ENCODE peak calls at places on chromosomes 12 and 14, in six cellular contexts. One of them, this sample, is unnamed.
A peak's percentile ranks its signal among the peaks of the same experiment; 100 is the strongest.

GRCh38 chr12:56385873-56386272 is 23.2 kb upstream of the APOF start:
- DNase-seq in RCC 7860: no peak
- DNase-seq in CD8-positive, alpha-beta T cell: no peak
- DNase-seq in AML-193: no peak
- DNase-seq in M059J: peak; percentile 46
- DNase-seq in T47D: no peak
- DNase-seq in this sample: no peak

GRCh38 chr14:32509632-32510187 is 180.6 kb downstream of the AKAP6 start:
- DNase-seq in RCC 7860: no peak
- DNase-seq in CD8-positive, alpha-beta T cell: no peak
- DNase-seq in AML-193: no peak
- DNase-seq in M059J: peak; percentile 92
- DNase-seq in T47D: no peak
- DNase-seq in this sample: peak; percentile 89

GRCh38 chr12:110349521-110350151 is 53.9 kb downstream of the ANAPC7 start:
- DNase-seq in RCC 7860: no peak
- DNase-seq in CD8-positive, alpha-beta T cell: peak; percentile 26
- DNase-seq in AML-193: peak; percentile 86
- DNase-seq in M059J: no peak
- DNase-seq in T47D: no peak
- DNase-seq in this sample: no peak

GRCh38 chr12:59980491-59980890 is 384.7 kb downstream of the SLC16A7 start:
- DNase-seq in RCC 7860: no peak
- DNase-seq in CD8-positive, alpha-beta T cell: no peak
- DNase-seq in AML-193: no peak
- DNase-seq in M059J: no peak
- DNase-seq in T47D: no peak
- DNase-seq in this sample: no peak

GRCh38 chr14:58298880-58299664 is 717 bp downstream of the ARID4A start:
- DNase-seq in RCC 7860: no peak
- DNase-seq in CD8-positive, alpha-beta T cell: peak; percentile 43
- DNase-seq in AML-193: no peak
- DNase-seq in M059J: peak; percentile 11
- DNase-seq in T47D: no peak
- DNase-seq in this sample: peak; percentile 26

GRCh38 chr12:122669397-122670070 is 33.6 kb downstream of the HCAR2 start:
- DNase-seq in RCC 7860: peak; percentile 76
- DNase-seq in CD8-positive, alpha-beta T cell: no peak
- DNase-seq in AML-193: no peak
- DNase-seq in M059J: peak; percentile 68
- DNase-seq in T47D: no peak
- DNase-seq in this sample: no peak

GRCh38 chr12:93387780-93388179 is 10.1 kb downstream of the NUDT4 start:
- DNase-seq in RCC 7860: peak; percentile 53
- DNase-seq in CD8-positive, alpha-beta T cell: no peak
- DNase-seq in AML-193: no peak
- DNase-seq in M059J: peak; percentile 73
- DNase-seq in T47D: no peak
- DNase-seq in this sample: no peak

GRCh38 chr14:25887251-25887908 is 710.5 kb downstream of the NOVA1 start:
- DNase-seq in RCC 7860: no peak
- DNase-seq in CD8-positive, alpha-beta T cell: no peak
- DNase-seq in AML-193: no peak
- DNase-seq in M059J: no peak
- DNase-seq in T47D: no peak
- DNase-seq in this sample: no peak

GRCh38 chr12:115657081-115658013 is 620.1 kb downstream of the MED13L start:
- DNase-seq in RCC 7860: no peak
- DNase-seq in CD8-positive, alpha-beta T cell: no peak
- DNase-seq in AML-193: no peak
- DNase-seq in M059J: peak; percentile 27
- DNase-seq in T47D: no peak
- DNase-seq in this sample: no peak

GRCh38 chr12:74449872-74450271 is 87.8 kb upstream of the ATXN7L3B start:
- DNase-seq in RCC 7860: peak; percentile 80
- DNase-seq in CD8-positive, alpha-beta T cell: no peak
- DNase-seq in AML-193: no peak
- DNase-seq in M059J: peak; percentile 57
- DNase-seq in T47D: no peak
- DNase-seq in this sample: no peak

GRCh38 chr12:115149685-115150378 is 465.9 kb upstream of the TBX3 start:
- DNase-seq in RCC 7860: peak; percentile 56
- DNase-seq in CD8-positive, alpha-beta T cell: no peak
- DNase-seq in AML-193: no peak
- DNase-seq in M059J: peak; percentile 99
- DNase-seq in T47D: no peak
- DNase-seq in this sample: no peak

GRCh38 chr12:84689638-84690037 is 223.0 kb downstream of the SLC6A15 start:
- DNase-seq in RCC 7860: no peak
- DNase-seq in CD8-positive, alpha-beta T cell: no peak
- DNase-seq in AML-193: no peak
- DNase-seq in M059J: no peak
- DNase-seq in T47D: no peak
- DNase-seq in this sample: peak; percentile 20

GRCh38 chr12:41956353-41956752 is 188.3 kb downstream of the GXYLT1 start:
- DNase-seq in RCC 7860: no peak
- DNase-seq in CD8-positive, alpha-beta T cell: no peak
- DNase-seq in AML-193: no peak
- DNase-seq in M059J: no peak
- DNase-seq in T47D: no peak
- DNase-seq in this sample: no peak

GRCh38 chr14:68309121-68309520 is 483.7 kb downstream of the ZFP36L1 start:
- DNase-seq in RCC 7860: no peak
- DNase-seq in CD8-positive, alpha-beta T cell: no peak
- DNase-seq in AML-193: no peak
- DNase-seq in M059J: peak; percentile 50
- DNase-seq in T47D: no peak
- DNase-seq in this sample: no peak

GRCh38 chr12:19779393-19780056 is 340.2 kb downstream of the AEBP2 start:
- DNase-seq in RCC 7860: no peak
- DNase-seq in CD8-positive, alpha-beta T cell: no peak
- DNase-seq in AML-193: no peak
- DNase-seq in M059J: peak; percentile 63
- DNase-seq in T47D: no peak
- DNase-seq in this sample: peak; percentile 79

GRCh38 chr14:64387232-64387737 is 868 bp upstream of the MTHFD1 start:
- DNase-seq in RCC 7860: peak; percentile 3
- DNase-seq in CD8-positive, alpha-beta T cell: no peak
- DNase-seq in AML-193: peak; percentile 9
- DNase-seq in M059J: peak; percentile 55
- DNase-seq in T47D: no peak
- DNase-seq in this sample: no peak

GRCh38 chr12:94100990-94101901 is 47.1 kb upstream of the PLXNC1 start:
- DNase-seq in RCC 7860: peak; percentile 37
- DNase-seq in CD8-positive, alpha-beta T cell: peak; percentile 79
- DNase-seq in AML-193: peak; percentile 53
- DNase-seq in M059J: peak; percentile 68
- DNase-seq in T47D: peak; percentile 46
- DNase-seq in this sample: peak; percentile 85

GRCh38 chr12:65881965-65882413 is 57.7 kb downstream of the HMGA2 start:
- DNase-seq in RCC 7860: no peak
- DNase-seq in CD8-positive, alpha-beta T cell: no peak
- DNase-seq in AML-193: no peak
- DNase-seq in M059J: peak; percentile 38
- DNase-seq in T47D: peak; percentile 37
- DNase-seq in this sample: peak; percentile 92

GRCh38 chr12:64440100-64440499 is 11.8 kb upstream of the TBK1 start:
- DNase-seq in RCC 7860: no peak
- DNase-seq in CD8-positive, alpha-beta T cell: no peak
- DNase-seq in AML-193: no peak
- DNase-seq in M059J: no peak
- DNase-seq in T47D: no peak
- DNase-seq in this sample: no peak

GRCh38 chr12:26991826-26992225 is 22.4 kb downstream of the TM7SF3 start:
- DNase-seq in RCC 7860: no peak
- DNase-seq in CD8-positive, alpha-beta T cell: no peak
- DNase-seq in AML-193: no peak
- DNase-seq in M059J: no peak
- DNase-seq in T47D: no peak
- DNase-seq in this sample: no peak

GRCh38 chr14:52079239-52079956 is 10.5 kb upstream of the NID2 start:
- DNase-seq in RCC 7860: peak; percentile 41
- DNase-seq in CD8-positive, alpha-beta T cell: no peak
- DNase-seq in AML-193: no peak
- DNase-seq in M059J: peak; percentile 60
- DNase-seq in T47D: no peak
- DNase-seq in this sample: no peak

GRCh38 chr12:66397574-66397973 is 95.3 kb downstream of the HELB start:
- DNase-seq in RCC 7860: no peak
- DNase-seq in CD8-positive, alpha-beta T cell: no peak
- DNase-seq in AML-193: no peak
- DNase-seq in M059J: no peak
- DNase-seq in T47D: no peak
- DNase-seq in this sample: no peak

GRCh38 chr14:94880805-94881204 is 110.9 kb upstream of the GSC start:
- DNase-seq in RCC 7860: no peak
- DNase-seq in CD8-positive, alpha-beta T cell: no peak
- DNase-seq in AML-193: no peak
- DNase-seq in M059J: no peak
- DNase-seq in T47D: no peak
- DNase-seq in this sample: no peak

GRCh38 chr14:104721704-104722431 is 2.2 kb upstream of the ADSS1 start:
- DNase-seq in RCC 7860: no peak
- DNase-seq in CD8-positive, alpha-beta T cell: no peak
- DNase-seq in AML-193: no peak
- DNase-seq in M059J: no peak
- DNase-seq in T47D: no peak
- DNase-seq in this sample: peak; percentile 94

GRCh38 chr14:100523131-100523530 is 64.1 kb downstream of the BEGAIN start:
- DNase-seq in RCC 7860: no peak
- DNase-seq in CD8-positive, alpha-beta T cell: peak; percentile 7
- DNase-seq in AML-193: no peak
- DNase-seq in M059J: no peak
- DNase-seq in T47D: no peak
- DNase-seq in this sample: no peak

GRCh38 chr12:38823314-38823713 is 82.1 kb downstream of the CPNE8 start:
- DNase-seq in RCC 7860: no peak
- DNase-seq in CD8-positive, alpha-beta T cell: no peak
- DNase-seq in AML-193: no peak
- DNase-seq in M059J: no peak
- DNase-seq in T47D: no peak
- DNase-seq in this sample: no peak

GRCh38 chr12:87171356-87171755 is 857.8 kb downstream of the C12orf50 start:
- DNase-seq in RCC 7860: no peak
- DNase-seq in CD8-positive, alpha-beta T cell: no peak
- DNase-seq in AML-193: no peak
- DNase-seq in M059J: no peak
- DNase-seq in T47D: no peak
- DNase-seq in this sample: no peak

GRCh38 chr12:5440973-5441372 is 9.1 kb downstream of the NTF3 start:
- DNase-seq in RCC 7860: no peak
- DNase-seq in CD8-positive, alpha-beta T cell: no peak
- DNase-seq in AML-193: no peak
- DNase-seq in M059J: no peak
- DNase-seq in T47D: no peak
- DNase-seq in this sample: no peak

GRCh38 chr14:74792249-74793039 is 29.3 kb downstream of the YLPM1 start:
- DNase-seq in RCC 7860: no peak
- DNase-seq in CD8-positive, alpha-beta T cell: no peak
- DNase-seq in AML-193: no peak
- DNase-seq in M059J: no peak
- DNase-seq in T47D: no peak
- DNase-seq in this sample: no peak

GRCh38 chr14:106578479-106578878 is 1052.1 kb downstream of the TMEM121 start:
- DNase-seq in RCC 7860: no peak
- DNase-seq in CD8-positive, alpha-beta T cell: no peak
- DNase-seq in AML-193: no peak
- DNase-seq in M059J: no peak
- DNase-seq in T47D: no peak
- DNase-seq in this sample: no peak

GRCh38 chr12:52689239-52689638 is 9.0 kb upstream of the KRT1 start:
- DNase-seq in RCC 7860: no peak
- DNase-seq in CD8-positive, alpha-beta T cell: no peak
- DNase-seq in AML-193: no peak
- DNase-seq in M059J: no peak
- DNase-seq in T47D: no peak
- DNase-seq in this sample: no peak

GRCh38 chr12:94277426-94278000 is 129.1 kb downstream of the PLXNC1 start:
- DNase-seq in RCC 7860: no peak
- DNase-seq in CD8-positive, alpha-beta T cell: no peak
- DNase-seq in AML-193: no peak
- DNase-seq in M059J: no peak
- DNase-seq in T47D: no peak
- DNase-seq in this sample: no peak

GRCh38 chr14:104139460-104140212 is 1.2 kb downstream of the KIF26A start:
- DNase-seq in RCC 7860: no peak
- DNase-seq in CD8-positive, alpha-beta T cell: no peak
- DNase-seq in AML-193: no peak
- DNase-seq in M059J: no peak
- DNase-seq in T47D: no peak
- DNase-seq in this sample: no peak

GRCh38 chr12:110338754-110339153 is 57.7 kb downstream of the ATP2A2 start:
- DNase-seq in RCC 7860: no peak
- DNase-seq in CD8-positive, alpha-beta T cell: no peak
- DNase-seq in AML-193: no peak
- DNase-seq in M059J: peak; percentile 27
- DNase-seq in T47D: no peak
- DNase-seq in this sample: no peak

GRCh38 chr12:1567852-1568251 is 26.5 kb downstream of the FBXL14 start:
- DNase-seq in RCC 7860: no peak
- DNase-seq in CD8-positive, alpha-beta T cell: no peak
- DNase-seq in AML-193: no peak
- DNase-seq in M059J: no peak
- DNase-seq in T47D: no peak
- DNase-seq in this sample: no peak

GRCh38 chr14:73764881-73765280 is 50.7 kb upstream of the PNMA1 start:
- DNase-seq in RCC 7860: peak; percentile 33
- DNase-seq in CD8-positive, alpha-beta T cell: no peak
- DNase-seq in AML-193: peak; percentile 85
- DNase-seq in M059J: peak; percentile 34
- DNase-seq in T47D: no peak
- DNase-seq in this sample: peak; percentile 86

GRCh38 chr12:116365114-116365513 is 87.6 kb upstream of the MED13L start:
- DNase-seq in RCC 7860: no peak
- DNase-seq in CD8-positive, alpha-beta T cell: no peak
- DNase-seq in AML-193: no peak
- DNase-seq in M059J: no peak
- DNase-seq in T47D: no peak
- DNase-seq in this sample: no peak

GRCh38 chr12:64679487-64679983 is 69.2 kb downstream of the RASSF3 start:
- DNase-seq in RCC 7860: peak; percentile 74
- DNase-seq in CD8-positive, alpha-beta T cell: peak; percentile 67
- DNase-seq in AML-193: no peak
- DNase-seq in M059J: peak; percentile 83
- DNase-seq in T47D: peak; percentile 13
- DNase-seq in this sample: peak; percentile 87

This sample was measured in tibial artery.